ENCODE peak calls at places on chromosomes 7 and 10, in ten cellular contexts. One of them, this sample, is unnamed. For H3K27me3, the result is how much of the 10 kb centered on the place peaks cover.

GRCh38 chr7:71612892-71613291 is 480.9 kb downstream of the GALNT17 start:
- DNase-seq in heart right ventricle: no peak
- DNase-seq in left lung: no peak
- DNase-seq in psoas muscle: no peak
- DNase-seq in cardiac muscle cell: no peak
- DNase-seq in neuronal stem cell: no peak
- DNase-seq in SJCRH30: no peak
- DNase-seq in GM23248: no peak
- DNase-seq in astrocyte: no peak
- DNase-seq in WERI-Rb-1: no peak
- DNase-seq in this sample: no peak

GRCh38 chr10:50271564-50272250 is 20.4 kb upstream of the ASAH2 start:
- DNase-seq in heart right ventricle: no peak
- DNase-seq in left lung: no peak
- DNase-seq in psoas muscle: no peak
- DNase-seq in cardiac muscle cell: no peak
- DNase-seq in neuronal stem cell: no peak
- DNase-seq in SJCRH30: no peak
- DNase-seq in GM23248: no peak
- DNase-seq in astrocyte: no peak
- DNase-seq in WERI-Rb-1: no peak
- DNase-seq in this sample: no peak

GRCh38 chr10:92688927-92689662 is 660 bp upstream of the HHEX start:
- DNase-seq in heart right ventricle: peak
- DNase-seq in left lung: peak
- DNase-seq in psoas muscle: peak
- DNase-seq in cardiac muscle cell: peak
- DNase-seq in neuronal stem cell: peak
- DNase-seq in SJCRH30: peak
- DNase-seq in GM23248: peak
- DNase-seq in astrocyte: peak
- DNase-seq in WERI-Rb-1: peak
- DNase-seq in this sample: peak

GRCh38 chr10:77837925-77838595 is 88.5 kb downstream of the DLG5 start:
- DNase-seq in heart right ventricle: no peak
- DNase-seq in left lung: no peak
- DNase-seq in psoas muscle: no peak
- DNase-seq in cardiac muscle cell: no peak
- DNase-seq in neuronal stem cell: peak
- DNase-seq in SJCRH30: no peak
- DNase-seq in GM23248: no peak
- DNase-seq in astrocyte: no peak
- DNase-seq in WERI-Rb-1: no peak
- DNase-seq in this sample: no peak

GRCh38 chr7:129298268-129298893 is 73.6 kb downstream of the AHCYL2 start:
- DNase-seq in heart right ventricle: peak
- DNase-seq in left lung: no peak
- DNase-seq in psoas muscle: peak
- DNase-seq in cardiac muscle cell: peak
- DNase-seq in neuronal stem cell: peak
- DNase-seq in SJCRH30: peak
- DNase-seq in GM23248: peak
- DNase-seq in astrocyte: peak
- DNase-seq in WERI-Rb-1: peak
- DNase-seq in this sample: peak

GRCh38 chr7:128110641-128111365 is 79.6 kb upstream of the LRRC4 start:
- DNase-seq in heart right ventricle: no peak
- DNase-seq in left lung: peak
- DNase-seq in psoas muscle: no peak
- DNase-seq in cardiac muscle cell: no peak
- DNase-seq in neuronal stem cell: no peak
- DNase-seq in SJCRH30: no peak
- DNase-seq in GM23248: no peak
- DNase-seq in astrocyte: no peak
- DNase-seq in WERI-Rb-1: no peak
- DNase-seq in this sample: no peak

GRCh38 chr10:92418891-92419290 is 127.9 kb downstream of the MARCHF5 start:
- DNase-seq in heart right ventricle: no peak
- DNase-seq in left lung: no peak
- DNase-seq in psoas muscle: no peak
- DNase-seq in cardiac muscle cell: no peak
- DNase-seq in neuronal stem cell: no peak
- DNase-seq in SJCRH30: no peak
- DNase-seq in GM23248: no peak
- DNase-seq in astrocyte: no peak
- DNase-seq in WERI-Rb-1: no peak
- DNase-seq in this sample: no peak

GRCh38 chr10:29392376-29393021 is 103.6 kb downstream of the LYZL1 start:
- DNase-seq in heart right ventricle: no peak
- DNase-seq in left lung: no peak
- DNase-seq in psoas muscle: no peak
- DNase-seq in cardiac muscle cell: peak
- DNase-seq in neuronal stem cell: peak
- DNase-seq in SJCRH30: peak
- DNase-seq in GM23248: peak
- DNase-seq in astrocyte: no peak
- DNase-seq in WERI-Rb-1: peak
- DNase-seq in this sample: peak

GRCh38 chr7:125555921-125556320 is 626.3 kb upstream of the POT1 start:
- DNase-seq in heart right ventricle: no peak
- DNase-seq in left lung: no peak
- DNase-seq in psoas muscle: no peak
- DNase-seq in cardiac muscle cell: no peak
- DNase-seq in neuronal stem cell: no peak
- DNase-seq in SJCRH30: no peak
- DNase-seq in GM23248: no peak
- DNase-seq in astrocyte: no peak
- DNase-seq in WERI-Rb-1: no peak
- DNase-seq in this sample: no peak

GRCh38 chr7:137454169-137455166 is 110.9 kb upstream of the PTN start:
- DNase-seq in heart right ventricle: no peak
- DNase-seq in left lung: no peak
- DNase-seq in psoas muscle: no peak
- DNase-seq in cardiac muscle cell: peak
- DNase-seq in neuronal stem cell: peak
- DNase-seq in SJCRH30: no peak
- DNase-seq in GM23248: peak
- DNase-seq in astrocyte: peak
- DNase-seq in WERI-Rb-1: no peak
- DNase-seq in this sample: peak

DNA sequence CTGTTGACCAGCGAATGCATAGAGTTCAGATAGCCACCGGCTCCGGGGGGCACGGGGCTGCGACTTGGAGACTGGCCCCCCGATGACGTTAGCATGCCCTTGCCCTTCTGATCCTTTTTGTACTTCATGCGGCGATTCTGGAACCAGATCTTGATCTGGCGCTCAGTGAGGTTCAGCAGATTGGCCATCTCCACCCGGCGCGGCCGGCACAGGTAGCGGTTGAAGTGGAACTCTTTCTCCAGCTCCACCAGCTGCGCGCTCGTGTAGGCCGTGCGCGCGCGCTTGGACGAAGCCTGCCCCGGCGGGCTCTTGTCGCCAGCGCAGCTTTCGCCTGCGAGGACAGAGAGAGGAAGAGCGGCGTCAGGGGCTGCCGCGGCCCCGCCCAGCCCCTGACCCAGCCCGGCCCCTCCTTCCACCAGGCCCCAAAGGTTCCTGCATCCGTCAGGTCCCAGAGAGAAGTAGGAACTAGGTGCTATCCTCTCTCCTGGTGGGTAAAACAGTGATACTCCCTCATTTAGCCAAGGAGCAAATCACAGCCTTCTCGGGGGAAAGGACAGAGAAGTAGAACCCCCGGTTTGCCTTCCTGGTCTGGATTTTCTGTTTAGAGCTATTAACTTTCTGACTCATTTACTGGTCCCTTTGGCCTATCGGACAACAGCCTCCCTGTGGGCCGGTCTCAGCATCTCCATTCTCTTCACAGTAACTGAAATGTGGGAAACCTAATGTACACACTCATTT is 6.1 kb upstream of the HOXA2 start:
- DNase-seq in heart right ventricle: no peak
- DNase-seq in left lung: no peak
- DNase-seq in psoas muscle: peak
- DNase-seq in cardiac muscle cell: no peak
- DNase-seq in neuronal stem cell: no peak
- DNase-seq in SJCRH30: no peak
- DNase-seq in GM23248: peak
- DNase-seq in astrocyte: peak
- DNase-seq in WERI-Rb-1: peak
- DNase-seq in this sample: peak
- H3K27me3 ChIP-seq in heart right ventricle: half or more
- H3K27me3 ChIP-seq in left lung: under half
- H3K27me3 ChIP-seq in psoas muscle: under half
- H3K27me3 ChIP-seq in cardiac muscle cell: half or more
- H3K27me3 ChIP-seq in neuronal stem cell: half or more
- H3K27me3 ChIP-seq in SJCRH30: under half
- H3K27me3 ChIP-seq in GM23248: under half
- H3K27me3 ChIP-seq in astrocyte: half or more
- H3K27me3 ChIP-seq in WERI-Rb-1: half or more
- H3K27me3 ChIP-seq in this sample: under half

DNA sequence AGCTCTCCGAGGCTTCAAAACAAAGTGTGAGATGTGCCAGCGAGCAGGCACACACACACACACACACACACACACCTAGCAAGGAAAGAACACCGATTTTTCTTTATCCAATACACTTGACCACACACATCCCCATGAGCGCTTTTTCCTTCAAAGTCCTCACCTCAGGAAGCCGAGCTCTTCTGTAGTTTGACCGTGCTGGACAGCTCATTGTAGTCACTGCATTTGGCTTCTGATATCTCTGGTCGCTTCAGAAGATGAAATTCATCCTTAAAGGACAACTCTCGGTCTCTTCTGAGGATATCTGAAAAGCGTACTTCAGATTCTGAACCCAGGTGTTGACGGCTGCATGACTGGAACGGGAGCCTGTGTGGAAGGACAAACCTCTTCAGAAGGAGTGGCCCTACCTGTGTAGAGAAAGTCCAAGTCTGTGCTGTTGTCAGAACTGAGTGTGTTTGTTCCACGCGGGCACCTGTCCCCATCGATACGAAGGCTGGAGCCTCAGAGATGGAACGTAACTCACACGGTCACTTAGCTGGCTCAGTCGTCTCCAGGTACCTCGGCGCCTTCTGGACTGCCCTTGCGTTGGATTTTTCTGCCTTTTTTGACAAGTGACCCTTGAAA is 28.1 kb upstream of the SHH start:
- DNase-seq in heart right ventricle: no peak
- DNase-seq in left lung: no peak
- DNase-seq in psoas muscle: no peak
- DNase-seq in cardiac muscle cell: no peak
- DNase-seq in neuronal stem cell: no peak
- DNase-seq in SJCRH30: no peak
- DNase-seq in GM23248: no peak
- DNase-seq in astrocyte: no peak
- DNase-seq in WERI-Rb-1: no peak
- DNase-seq in this sample: no peak
- H3K27me3 ChIP-seq in heart right ventricle: half or more
- H3K27me3 ChIP-seq in left lung: under half
- H3K27me3 ChIP-seq in psoas muscle: under half
- H3K27me3 ChIP-seq in cardiac muscle cell: under half
- H3K27me3 ChIP-seq in neuronal stem cell: under half
- H3K27me3 ChIP-seq in SJCRH30: under half
- H3K27me3 ChIP-seq in GM23248: under half
- H3K27me3 ChIP-seq in astrocyte: under half
- H3K27me3 ChIP-seq in WERI-Rb-1: half or more
- H3K27me3 ChIP-seq in this sample: under half

GRCh38 chr7:28998110-28998509 is 40.0 kb upstream of the TRIL start:
- DNase-seq in heart right ventricle: no peak
- DNase-seq in left lung: no peak
- DNase-seq in psoas muscle: no peak
- DNase-seq in cardiac muscle cell: no peak
- DNase-seq in neuronal stem cell: no peak
- DNase-seq in SJCRH30: no peak
- DNase-seq in GM23248: no peak
- DNase-seq in astrocyte: no peak
- DNase-seq in WERI-Rb-1: no peak
- DNase-seq in this sample: no peak
- H3K27me3 ChIP-seq in heart right ventricle: under half
- H3K27me3 ChIP-seq in left lung: under half
- H3K27me3 ChIP-seq in psoas muscle: under half
- H3K27me3 ChIP-seq in cardiac muscle cell: under half
- H3K27me3 ChIP-seq in neuronal stem cell: under half
- H3K27me3 ChIP-seq in SJCRH30: under half
- H3K27me3 ChIP-seq in GM23248: under half
- H3K27me3 ChIP-seq in astrocyte: under half
- H3K27me3 ChIP-seq in WERI-Rb-1: half or more
- H3K27me3 ChIP-seq in this sample: under half

GRCh38 chr10:123126246-123126645 is 9.5 kb upstream of the HMX3 start:
- DNase-seq in heart right ventricle: no peak
- DNase-seq in left lung: no peak
- DNase-seq in psoas muscle: no peak
- DNase-seq in cardiac muscle cell: no peak
- DNase-seq in neuronal stem cell: no peak
- DNase-seq in SJCRH30: no peak
- DNase-seq in GM23248: no peak
- DNase-seq in astrocyte: no peak
- DNase-seq in WERI-Rb-1: no peak
- DNase-seq in this sample: no peak
- H3K27me3 ChIP-seq in heart right ventricle: half or more
- H3K27me3 ChIP-seq in left lung: under half
- H3K27me3 ChIP-seq in psoas muscle: half or more
- H3K27me3 ChIP-seq in cardiac muscle cell: half or more
- H3K27me3 ChIP-seq in neuronal stem cell: under half
- H3K27me3 ChIP-seq in SJCRH30: under half
- H3K27me3 ChIP-seq in GM23248: under half
- H3K27me3 ChIP-seq in astrocyte: under half
- H3K27me3 ChIP-seq in WERI-Rb-1: half or more
- H3K27me3 ChIP-seq in this sample: half or more

GRCh38 chr7:155377837-155378579 is 79.9 kb upstream of the EN2 start:
- DNase-seq in heart right ventricle: no peak
- DNase-seq in left lung: no peak
- DNase-seq in psoas muscle: peak
- DNase-seq in cardiac muscle cell: peak
- DNase-seq in neuronal stem cell: no peak
- DNase-seq in SJCRH30: no peak
- DNase-seq in GM23248: peak
- DNase-seq in astrocyte: peak
- DNase-seq in WERI-Rb-1: peak
- DNase-seq in this sample: peak

GRCh38 chr7:155375337-155376277 is 77.9 kb downstream of the INSIG1 start:
- DNase-seq in heart right ventricle: no peak
- DNase-seq in left lung: no peak
- DNase-seq in psoas muscle: no peak
- DNase-seq in cardiac muscle cell: peak
- DNase-seq in neuronal stem cell: no peak
- DNase-seq in SJCRH30: no peak
- DNase-seq in GM23248: no peak
- DNase-seq in astrocyte: peak
- DNase-seq in WERI-Rb-1: no peak
- DNase-seq in this sample: no peak

GRCh38 chr7:155378959-155379871 is 78.7 kb upstream of the EN2 start:
- DNase-seq in heart right ventricle: no peak
- DNase-seq in left lung: no peak
- DNase-seq in psoas muscle: no peak
- DNase-seq in cardiac muscle cell: no peak
- DNase-seq in neuronal stem cell: no peak
- DNase-seq in SJCRH30: no peak
- DNase-seq in GM23248: no peak
- DNase-seq in astrocyte: no peak
- DNase-seq in WERI-Rb-1: no peak
- DNase-seq in this sample: no peak

GRCh38 chr7:155378580-155378934 is 79.4 kb upstream of the EN2 start:
- DNase-seq in heart right ventricle: no peak
- DNase-seq in left lung: no peak
- DNase-seq in psoas muscle: no peak
- DNase-seq in cardiac muscle cell: no peak
- DNase-seq in neuronal stem cell: no peak
- DNase-seq in SJCRH30: no peak
- DNase-seq in GM23248: no peak
- DNase-seq in astrocyte: no peak
- DNase-seq in WERI-Rb-1: no peak
- DNase-seq in this sample: no peak

GRCh38 chr7:155377071-155377836 is 79.6 kb downstream of the INSIG1 start:
- DNase-seq in heart right ventricle: no peak
- DNase-seq in left lung: no peak
- DNase-seq in psoas muscle: no peak
- DNase-seq in cardiac muscle cell: no peak
- DNase-seq in neuronal stem cell: no peak
- DNase-seq in SJCRH30: no peak
- DNase-seq in GM23248: no peak
- DNase-seq in astrocyte: no peak
- DNase-seq in WERI-Rb-1: no peak
- DNase-seq in this sample: no peak
- H3K27me3 ChIP-seq in heart right ventricle: half or more
- H3K27me3 ChIP-seq in left lung: half or more
- H3K27me3 ChIP-seq in psoas muscle: half or more
- H3K27me3 ChIP-seq in cardiac muscle cell: half or more
- H3K27me3 ChIP-seq in neuronal stem cell: half or more
- H3K27me3 ChIP-seq in SJCRH30: under half
- H3K27me3 ChIP-seq in GM23248: half or more
- H3K27me3 ChIP-seq in astrocyte: half or more
- H3K27me3 ChIP-seq in WERI-Rb-1: half or more
- H3K27me3 ChIP-seq in this sample: half or more

This sample was measured in transverse colon.